ENCODE peak calls at places on chromosomes 16 and 17, in nine cellular contexts. P, T, G, B, J, R, N, H and C are unnamed samples.

GRCh38 chr16:66069576-66069975 is 296.9 kb upstream of the CDH5 start:
- DNase-seq in P (no peak), T (no peak), G (no peak), B (no peak), J (no peak), R (no peak), N (no peak), H (no peak), C (no peak)

GRCh38 chr16:5442986-5443385 is 345.4 kb upstream of the EEF2KMT start:
- DNase-seq in P (no peak), T (no peak), G (no peak), B (no peak), J (no peak), R (no peak), N (no peak), H (no peak), C (no peak)

GRCh38 chr17:80492343-80493136 is 16.1 kb upstream of the NPTX1 start:
- DNase-seq in P (no peak), T (peak; percentile 69), G (no peak), B (no peak), J (no peak), R (no peak), N (no peak), H (no peak), C (no peak)

GRCh38 chr16:61324044-61324443 is 712.2 kb downstream of the CDH8 start:
- DNase-seq in P (no peak), T (no peak), G (no peak), B (no peak), J (no peak), R (no peak), N (no peak), H (no peak), C (no peak)

GRCh38 chr17:67452681-67453554 is 75.8 kb downstream of the PITPNC1 start:
- DNase-seq in P (no peak), T (no peak), G (no peak), B (no peak), J (no peak), R (no peak), N (no peak), H (no peak), C (no peak)

GRCh38 chr17:68910256-68910705 is 44.9 kb downstream of the ABCA8 start:
- DNase-seq in P (no peak), T (no peak), G (peak; percentile 70), B (no peak), J (no peak), R (peak; percentile 49), N (no peak), H (no peak), C (peak; percentile 30)

GRCh38 chr17:9009096-9009495 is 12.2 kb upstream of the NTN1 start:
- DNase-seq in P (no peak), T (no peak), G (no peak), B (no peak), J (no peak), R (no peak), N (no peak), H (no peak), C (no peak)

GRCh38 chr17:68480885-68481284 is 23.6 kb upstream of the WIPI1 start:
- DNase-seq in P (no peak), T (no peak), G (no peak), B (no peak), J (no peak), R (no peak), N (no peak), H (no peak), C (no peak)

GRCh38 chr16:78310196-78310595 is 210.7 kb downstream of the WWOX start:
- DNase-seq in P (no peak), T (no peak), G (no peak), B (no peak), J (peak; percentile 43), R (no peak), N (no peak), H (no peak), C (no peak)

GRCh38 chr17:7837375-7838290 is 3.6 kb downstream of the KDM6B start:
- DNase-seq in P (no peak), T (no peak), G (no peak), B (no peak), J (no peak), R (no peak), N (peak; percentile 61), H (no peak), C (no peak)

GRCh38 chr16:31008154-31008950 is 2.1 kb downstream of the STX1B start:
- DNase-seq in P (no peak), T (no peak), G (no peak), B (no peak), J (no peak), R (no peak), N (no peak), H (no peak), C (no peak)

GRCh38 chr17:82127704-82128103 is 29.7 kb upstream of the FASN start:
- DNase-seq in P (no peak), T (no peak), G (no peak), B (no peak), J (no peak), R (no peak), N (no peak), H (no peak), C (no peak)

GRCh38 chr16:69482410-69482951 is 58.1 kb downstream of the CYB5B start:
- DNase-seq in P (peak; percentile 97), T (no peak), G (peak; percentile 74), B (no peak), J (peak; percentile 37), R (peak; percentile 73), N (no peak), H (no peak), C (peak; percentile 40)

DNA sequence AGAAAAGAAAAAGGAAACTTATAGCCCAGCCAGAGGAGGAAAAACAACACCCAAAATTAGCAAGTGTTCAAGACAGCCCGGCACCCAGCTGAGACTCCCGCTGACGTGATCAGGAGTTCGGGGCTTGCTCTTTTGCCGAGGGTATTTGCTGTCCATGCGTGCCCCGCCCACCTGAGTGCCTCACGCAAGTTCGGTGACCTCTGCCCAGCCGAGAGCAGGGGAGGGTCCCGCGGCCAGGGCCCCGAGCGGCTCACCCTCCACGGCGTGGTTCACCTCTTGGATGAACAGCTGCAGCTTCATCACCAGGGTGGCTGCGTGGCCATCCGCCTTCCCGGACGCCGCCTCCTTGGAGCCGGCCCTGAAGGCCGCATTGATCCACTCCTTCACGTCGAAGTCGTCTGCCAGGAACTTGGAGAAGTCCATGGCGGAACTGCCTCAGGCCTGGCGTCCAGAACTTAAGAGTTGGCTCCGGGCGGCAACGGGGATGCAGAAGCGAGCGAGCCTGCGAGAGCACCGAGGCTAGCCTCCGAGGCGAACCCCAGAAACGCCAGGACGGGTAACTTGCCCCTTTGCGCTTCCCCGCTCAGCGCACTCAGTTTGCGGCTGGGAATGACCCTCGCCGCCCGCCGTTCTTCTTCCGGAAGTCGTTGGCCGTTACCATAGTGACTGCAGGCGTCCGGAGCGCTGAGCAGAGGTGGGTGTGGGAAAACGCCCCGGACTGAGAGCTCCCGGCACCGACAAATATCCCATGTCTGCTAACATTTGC is at the start of gene COG7:
- DNase-seq in P (peak; percentile 95), T (peak; percentile 94), G (peak; percentile 93), B (peak; percentile 76), J (peak; percentile 88), R (peak; percentile 88), N (peak; percentile 95), H (peak; percentile 95), C (peak; percentile 69)
- TF ChIP-seq POLR2A in P (peak; percentile 22), T (no peak), G (no peak), B (peak; percentile 65), J (no peak), R (no peak), N (no peak), H (no peak), C (no peak)

GRCh38 chr16:64132686-64133085 is 989.2 kb downstream of the CDH11 start:
- DNase-seq in P (no peak), T (no peak), G (no peak), B (no peak), J (no peak), R (no peak), N (no peak), H (no peak), C (no peak)

GRCh38 chr16:64130140-64130539 is 991.7 kb downstream of the CDH11 start:
- DNase-seq in P (no peak), T (no peak), G (no peak), B (no peak), J (no peak), R (no peak), N (no peak), H (no peak), C (no peak)

GRCh38 chr16:64133396-64133795 is 988.5 kb downstream of the CDH11 start:
- DNase-seq in P (no peak), T (no peak), G (no peak), B (no peak), J (no peak), R (no peak), N (no peak), H (no peak), C (no peak)

GRCh38 chr16:64131423-64131822 is 990.4 kb downstream of the CDH11 start:
- DNase-seq in P (no peak), T (no peak), G (no peak), B (no peak), J (no peak), R (no peak), N (no peak), H (no peak), C (no peak)

DNA sequence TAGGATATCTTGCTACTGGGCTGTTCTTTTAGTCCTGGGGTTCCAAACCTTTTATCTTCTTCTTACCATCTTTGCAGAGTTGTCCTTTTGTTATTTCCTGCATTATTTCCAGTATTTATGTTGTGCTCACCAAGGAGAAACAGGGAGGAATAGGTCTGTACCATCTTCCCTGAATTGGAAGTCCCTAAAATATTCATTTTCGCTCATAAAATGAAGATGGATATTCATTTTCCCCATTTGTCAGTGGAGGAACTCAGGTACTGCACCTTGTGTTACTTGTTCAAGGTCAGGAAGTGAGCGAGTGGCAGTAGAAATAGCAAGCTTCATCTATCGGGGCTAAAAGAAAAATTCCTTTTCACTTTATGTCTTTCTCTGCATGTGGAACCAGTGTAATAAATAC is 989.7 kb downstream of the CDH11 start:
- DNase-seq in P (no peak), T (no peak), G (no peak), B (no peak), J (no peak), R (no peak), N (no peak), H (no peak), C (no peak)
- TF ChIP-seq CTCF in P (no peak), T (no peak), G (no peak), B (no peak), J (no peak), R (no peak), N (no peak), H (no peak), C (no peak)

GRCh38 chr17:18257747-18258355 is 687 bp downstream of the FLII start:
- DNase-seq in P (peak; percentile 65), T (peak; percentile 88), G (peak; percentile 88), B (peak; percentile 92), J (peak; percentile 75), R (peak; percentile 88), N (peak; percentile 89), H (peak; percentile 97), C (peak; percentile 88)
- TF ChIP-seq POLR2A in P (no peak), T (no peak), G (no peak), B (no peak), J (no peak), R (no peak), N (no peak), H (no peak), C (no peak)

DNA sequence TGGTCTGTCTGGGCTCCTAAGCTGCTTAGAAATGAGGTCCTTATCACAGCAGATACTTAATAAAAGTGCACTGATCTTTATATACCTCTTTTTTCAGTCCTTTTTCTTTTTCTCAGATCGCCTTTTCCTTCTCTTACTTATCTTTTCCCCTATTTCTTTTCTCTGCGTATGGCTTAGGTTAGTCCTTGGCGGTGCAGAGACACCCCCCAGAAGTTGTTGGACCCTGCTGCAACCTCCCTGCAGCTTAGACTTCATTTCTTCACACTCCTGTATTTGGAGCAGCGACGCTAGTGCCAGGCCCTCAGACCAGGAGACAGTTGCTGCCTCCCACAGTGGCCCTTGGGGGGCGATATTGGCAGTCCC is 67.6 kb downstream of the CENPV start:
- DNase-seq in P (no peak), T (no peak), G (no peak), B (no peak), J (no peak), R (no peak), N (no peak), H (no peak), C (no peak)
- TF ChIP-seq CTCF in P (peak; percentile 54), T (no peak), G (no peak), B (peak; percentile 88), J (no peak), R (peak; percentile 66), N (peak; percentile 35), H (peak; percentile 52), C (no peak)